ENCODE peak calls at places on chromosomes 12 and 14, in seven cellular contexts. D, T, L, U, K, G and Z are unnamed samples.
A peak's percentile ranks its signal among the peaks of the same experiment; 100 is the strongest.

GRCh38 chr14:31261523-31261858 is 53.9 kb upstream of the HECTD1 start:
- DNase-seq in T (no peak), G (no peak), U (no peak), K (no peak), L (no peak), D (no peak), Z (no peak)

GRCh38 chr12:85182699-85183098 is 97.3 kb upstream of the ALX1 start:
- DNase-seq in K (no peak), U (peak; percentile 16), L (peak; percentile 97), G (no peak), T (no peak), D (no peak), Z (no peak)

GRCh38 chr12:94714378-94714777 is 64.0 kb upstream of the TMCC3 start:
- DNase-seq in L (no peak), U (peak; percentile 47), G (no peak), T (no peak), D (no peak), K (no peak), Z (peak; percentile 87)

GRCh38 chr14:95318870-95319311 is 817 bp downstream of the CLMN start:
- DNase-seq in L (no peak), D (peak; percentile 76), U (no peak), G (no peak), T (no peak), K (peak; percentile 36), Z (no peak)

GRCh38 chr12:131788070-131788469 is 40.1 kb upstream of the MMP17 start:
- DNase-seq in G (no peak), D (no peak), K (no peak), L (no peak), T (no peak), U (no peak), Z (no peak)

GRCh38 chr12:30098677-30099076 is 314.9 kb upstream of the TMTC1 start:
- DNase-seq in U (no peak), G (no peak), L (no peak), D (no peak), K (no peak), T (no peak), Z (no peak)

GRCh38 chr12:64682572-64683277 is 72.4 kb downstream of the RASSF3 start:
- DNase-seq in K (peak; percentile 93), U (peak; percentile 89), T (no peak), L (no peak), D (peak; percentile 91), G (no peak), Z (no peak)

GRCh38 chr12:47317182-47317915 is 237.6 kb upstream of the AMIGO2 start:
- DNase-seq in U (no peak), K (no peak), D (no peak), L (no peak), G (no peak), T (no peak), Z (no peak)

GRCh38 chr12:128864516-128865186 is 11.4 kb downstream of the GLT1D1 start:
- DNase-seq in L (no peak), D (no peak), T (no peak), K (peak; percentile 60), G (no peak), U (no peak), Z (peak; percentile 46)

GRCh38 chr12:70648191-70648590 is 11.0 kb upstream of the PTPRB start:
- DNase-seq in D (no peak), L (no peak), U (peak; percentile 79), K (no peak), G (no peak), T (no peak), Z (no peak)

GRCh38 chr12:76024942-76025600 is 6.5 kb downstream of the PHLDA1 start:
- DNase-seq in L (peak; percentile 77), D (no peak), T (no peak), K (no peak), G (no peak), U (peak; percentile 93), Z (peak; percentile 81)

GRCh38 chr14:77219591-77219990 is 38.0 kb downstream of the TMEM63C start:
- DNase-seq in U (no peak), L (no peak), D (no peak), K (no peak), G (no peak), T (no peak), Z (no peak)

GRCh38 chr14:75566321-75566720 is 12.1 kb upstream of the FLVCR2 start:
- DNase-seq in U (no peak), D (no peak), G (no peak), K (no peak), T (peak; percentile 40), L (no peak), Z (no peak)

GRCh38 chr14:52048641-52049204 is 20.1 kb downstream of the NID2 start:
- DNase-seq in G (peak; percentile 51), D (no peak), L (no peak), K (no peak), U (peak; percentile 67), T (no peak), Z (peak; percentile 2)

DNA sequence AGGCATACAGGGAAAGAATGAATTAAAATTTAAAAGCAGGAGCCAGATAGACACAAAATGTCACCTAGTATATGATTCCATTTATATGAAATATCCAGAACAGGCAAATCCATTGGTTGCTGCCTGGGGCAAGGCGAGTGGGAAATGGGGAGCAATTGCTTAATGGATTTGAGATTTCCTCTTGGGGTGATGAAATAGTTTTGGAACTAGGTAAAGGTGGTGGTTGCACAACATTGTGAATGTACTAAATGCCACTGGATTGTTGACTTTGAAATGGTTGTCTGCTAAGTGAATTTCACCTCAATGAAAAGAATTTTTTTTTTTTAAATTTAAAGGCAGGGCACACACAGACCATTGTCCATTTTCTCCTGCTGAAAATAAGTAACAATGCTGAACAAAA is 61.9 kb downstream of the ABCC9 start:
- DNase-seq in L (no peak), T (no peak), G (no peak), K (no peak), U (peak; percentile 2), D (no peak), Z (no peak)
- H3K4me3 ChIP-seq in L (no peak overlapping the region), T (no peak overlapping the region), G (no peak overlapping the region), K (no peak overlapping the region), U (no peak overlapping the region), D (no peak overlapping the region), Z (no peak overlapping the region)

GRCh38 chr14:41605550-41606248 is 977 bp upstream of the LRFN5 start:
- DNase-seq in U (peak; percentile 53), L (peak; percentile 44), G (no peak), D (peak; percentile 91), T (no peak), K (peak; percentile 16), Z (peak; percentile 73)
- H3K4me3 ChIP-seq in U (peak overlapping the region; percentile 81), L (peak overlapping the region; percentile 85), G (peak overlapping the region; percentile 63), D (peak overlapping the region; percentile 97), T (peak overlapping the region; percentile 29), K (peak overlapping the region; percentile 48), Z (peak overlapping the region; percentile 64)

GRCh38 chr12:122204829-122205589 is 1.5 kb downstream of the B3GNT4 start:
- DNase-seq in T (no peak), L (no peak), K (no peak), U (no peak), D (peak; percentile 77), G (no peak), Z (peak; percentile 84)
- H3K4me3 ChIP-seq in T (no peak overlapping the region), L (no peak overlapping the region), K (no peak overlapping the region), U (no peak overlapping the region), D (peak overlapping the region; percentile 75), G (no peak overlapping the region), Z (no peak overlapping the region)

DNA sequence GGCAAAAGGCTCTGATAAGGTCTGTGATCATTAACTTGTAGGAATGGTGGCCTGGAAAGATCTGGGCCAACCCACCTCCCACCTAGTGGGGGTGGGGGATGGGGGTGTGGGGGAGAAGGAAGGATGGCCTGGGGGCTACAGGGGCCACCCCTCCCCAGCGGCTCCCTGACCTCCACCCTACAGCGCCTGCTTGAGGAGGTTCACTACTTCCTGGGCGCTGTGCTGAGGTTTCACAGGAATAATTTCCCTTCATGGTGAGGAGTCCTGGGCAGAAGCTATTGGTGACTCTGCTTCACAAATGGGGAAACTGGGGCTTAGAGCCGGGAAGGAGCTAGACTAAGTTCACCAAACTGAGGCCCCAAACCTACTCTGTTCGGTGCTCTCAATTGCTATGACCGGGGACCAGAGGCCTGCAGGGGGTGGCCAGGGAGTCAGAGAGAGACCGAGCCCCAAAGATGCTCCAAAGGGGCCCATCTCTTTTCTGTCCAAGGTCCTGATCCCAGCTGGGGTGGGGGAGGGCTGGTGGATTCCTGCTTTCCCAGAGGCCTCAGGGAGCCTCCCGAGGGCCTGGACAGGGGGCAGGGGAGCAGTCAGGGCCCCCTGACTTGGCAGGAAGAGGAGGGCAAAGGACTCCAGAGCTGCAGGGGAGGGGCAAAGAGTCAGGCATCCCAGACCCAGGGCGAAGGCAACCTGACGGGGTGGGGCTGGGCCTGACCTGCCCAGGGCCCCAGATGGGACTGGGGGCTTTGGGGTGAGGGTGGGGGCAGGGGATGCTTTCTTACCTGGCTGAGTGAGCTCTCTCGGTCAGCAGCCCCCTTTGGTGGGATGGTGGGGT is 1.7 kb downstream of the HNF1A start:
- DNase-seq in D (peak; percentile 83), G (no peak), K (no peak), T (no peak), L (no peak), U (no peak), Z (no peak)
- H3K4me3 ChIP-seq in D (no peak overlapping the region), G (no peak overlapping the region), K (no peak overlapping the region), T (no peak overlapping the region), L (no peak overlapping the region), U (no peak overlapping the region), Z (no peak overlapping the region)

GRCh38 chr14:69770559-69770958 is 3.6 kb downstream of the SRSF5 start:
- DNase-seq in K (no peak), L (no peak), G (no peak), T (no peak), D (peak; percentile 22), U (no peak), Z (peak; percentile 26)

GRCh38 chr14:69767369-69767999 is 542 bp downstream of the SRSF5 start:
- DNase-seq in T (peak; percentile 82), G (peak; percentile 75), D (peak; percentile 96), L (peak; percentile 96), K (peak; percentile 85), U (peak; percentile 88), Z (peak; percentile 93)

GRCh38 chr14:69768873-69769272 is 1.9 kb downstream of the SRSF5 start:
- DNase-seq in U (no peak), G (no peak), T (no peak), D (no peak), L (no peak), K (no peak), Z (no peak)

GRCh38 chr14:69771136-69771535 is 4.2 kb downstream of the SRSF5 start:
- DNase-seq in L (no peak), D (peak; percentile 44), K (no peak), T (no peak), U (no peak), G (no peak), Z (no peak)

GRCh38 chr14:69769623-69770022 is 2.7 kb downstream of the SRSF5 start:
- DNase-seq in L (no peak), T (no peak), D (peak; percentile 47), G (no peak), U (no peak), K (no peak), Z (no peak)
- H3K4me3 ChIP-seq in L (peak overlapping the region; percentile 94), T (no peak overlapping the region), D (peak overlapping the region; percentile 98), G (no peak overlapping the region), U (no peak overlapping the region), K (no peak overlapping the region), Z (no peak overlapping the region)

DNA sequence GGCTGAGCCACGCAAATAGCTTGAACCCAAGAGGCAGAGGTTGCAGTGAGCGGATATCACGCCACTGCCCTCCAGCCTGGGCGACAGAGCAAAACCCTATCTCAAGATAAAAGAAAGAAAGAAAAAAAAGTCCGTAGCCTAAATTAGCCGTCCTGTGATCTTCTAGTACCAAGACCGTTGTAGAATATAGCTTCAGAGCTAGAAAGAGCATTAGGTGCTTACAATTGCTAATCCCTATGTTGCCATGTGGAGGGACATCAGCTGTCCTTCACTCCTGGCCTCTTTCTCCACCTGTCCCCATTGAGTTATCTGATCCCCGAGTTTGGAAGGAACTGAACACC is 1.2 kb downstream of the CDKN3 start:
- DNase-seq in L (no peak), D (no peak), U (no peak), K (no peak), G (no peak), T (no peak), Z (no peak)
- H3K4me3 ChIP-seq in L (no peak overlapping the region), D (peak overlapping the region; percentile 90), U (no peak overlapping the region), K (no peak overlapping the region), G (no peak overlapping the region), T (no peak overlapping the region), Z (peak overlapping the region; percentile 86)